ENCODE peak calls at places on chromosomes 4 and X, in ten cellular contexts. A, W, N, P, S, D, B, E, I and U are unnamed samples.

GRCh38 chrX:9459349-9459748 is 5.5 kb upstream of the TBL1X start:
- DNase-seq in A (no peak), W (no peak), N (no peak), P (peak), S (no peak), D (no peak), B (no peak), E (no peak), I (no peak), U (no peak)

GRCh38 chr4:54099959-54100606 is at the start of gene GSX2:
- DNase-seq in A (no peak), W (no peak), N (no peak), P (no peak), S (no peak), D (no peak), B (no peak), E (peak), I (no peak), U (no peak)

GRCh38 chr4:16608611-16609125 is 289.8 kb downstream of the LDB2 start:
- DNase-seq in A (no peak), W (no peak), N (no peak), P (no peak), S (no peak), D (no peak), B (no peak), E (no peak), I (no peak), U (no peak)

GRCh38 chrX:16946361-16946964 is at the start of gene REPS2:
- DNase-seq in A (peak), W (peak), N (peak), P (peak), S (peak), D (peak), B (peak), E (peak), I (peak), U (peak)

GRCh38 chr4:146340798-146341197 is 126.5 kb downstream of the REELD1 start:
- DNase-seq in A (no peak), W (no peak), N (no peak), P (no peak), S (peak), D (no peak), B (no peak), E (no peak), I (no peak), U (peak)

GRCh38 chr4:121243476-121243875 is 79.4 kb upstream of the TNIP3 start:
- DNase-seq in A (no peak), W (no peak), N (no peak), P (no peak), S (peak), D (no peak), B (no peak), E (no peak), I (no peak), U (no peak)

GRCh38 chr4:141118381-141118780 is 14.9 kb downstream of the RNF150 start:
- DNase-seq in A (no peak), W (no peak), N (no peak), P (no peak), S (no peak), D (no peak), B (no peak), E (no peak), I (no peak), U (no peak)

GRCh38 chr4:71261633-71262121 is 77.1 kb upstream of the SLC4A4 start:
- DNase-seq in A (no peak), W (no peak), N (no peak), P (no peak), S (peak), D (no peak), B (no peak), E (no peak), I (no peak), U (no peak)

GRCh38 chr4:109123952-109124351 is 178.5 kb downstream of the COL25A1 start:
- DNase-seq in A (no peak), W (no peak), N (no peak), P (no peak), S (no peak), D (no peak), B (no peak), E (no peak), I (no peak), U (no peak)

GRCh38 chrX:119512145-119512800 is 44.0 kb downstream of the SLC25A5 start:
- DNase-seq in A (peak), W (peak), N (peak), P (peak), S (peak), D (no peak), B (peak), E (peak), I (peak), U (peak)

GRCh38 chr4:111991797-111992196 is 153.5 kb upstream of the FAM241A start:
- DNase-seq in A (no peak), W (no peak), N (peak), P (no peak), S (peak), D (no peak), B (no peak), E (no peak), I (peak), U (no peak)

GRCh38 chr4:81405900-81406401 is 65.8 kb downstream of the RASGEF1B start:
- DNase-seq in A (no peak), W (peak), N (peak), P (peak), S (peak), D (no peak), B (peak), E (no peak), I (peak), U (peak)

GRCh38 chr4:1539859-1540600 is 133.8 kb upstream of the NKX1-1 start:
- DNase-seq in A (no peak), W (no peak), N (no peak), P (no peak), S (no peak), D (no peak), B (no peak), E (no peak), I (no peak), U (no peak)

GRCh38 chr4:62896721-62897120 is 1512.5 kb downstream of the TECRL start:
- DNase-seq in A (no peak), W (no peak), N (no peak), P (no peak), S (no peak), D (no peak), B (no peak), E (no peak), I (no peak), U (no peak)

GRCh38 chrX:151722241-151722846 is 6.5 kb downstream of the FATE1 start:
- DNase-seq in A (peak), W (peak), N (peak), P (peak), S (no peak), D (no peak), B (no peak), E (no peak), I (peak), U (peak)

GRCh38 chrX:65528705-65529340 is 5.8 kb downstream of the LAS1L start:
- DNase-seq in A (peak), W (peak), N (peak), P (no peak), S (peak), D (no peak), B (peak), E (peak), I (no peak), U (peak)

GRCh38 chr4:829291-829690 is 3.4 kb upstream of the CPLX1 start:
- DNase-seq in A (no peak), W (no peak), N (no peak), P (no peak), S (no peak), D (no peak), B (no peak), E (no peak), I (no peak), U (no peak)

GRCh38 chr4:125283702-125284279 is 31.0 kb upstream of the FAT4 start:
- DNase-seq in A (no peak), W (no peak), N (no peak), P (peak), S (peak), D (no peak), B (no peak), E (no peak), I (peak), U (peak)

GRCh38 chrX:40105016-40105790 is 7.4 kb upstream of the BCOR start:
- DNase-seq in A (no peak), W (peak), N (peak), P (no peak), S (no peak), D (peak), B (peak), E (peak), I (no peak), U (peak)
- TF ChIP-seq POLR2A in A (no peak), W (peak), N (no peak), P (no peak), S (no peak), D (no peak), B (no peak), E (no peak), I (no peak), U (peak)

DNA sequence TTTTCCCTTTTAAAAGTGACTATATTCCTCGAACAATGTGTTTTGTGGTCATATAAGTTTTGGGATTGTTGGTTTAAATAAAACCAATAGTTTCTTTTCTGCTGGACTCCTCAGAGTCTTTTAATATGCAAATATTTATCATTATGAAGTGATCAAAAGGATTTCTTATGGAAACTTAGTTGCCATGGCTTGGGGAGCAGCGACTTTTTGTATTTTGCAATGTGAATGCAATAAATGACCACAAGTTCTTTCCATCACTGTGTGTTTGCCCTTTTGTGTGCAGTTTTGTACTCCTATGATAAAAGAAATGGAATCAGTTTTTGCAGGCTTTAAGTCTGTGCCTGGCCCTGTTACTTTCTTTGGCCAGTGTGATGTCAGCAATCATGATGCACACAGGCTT is 68.5 kb upstream of the NUDT6 start:
- DNase-seq in A (no peak), W (no peak), N (no peak), P (no peak), S (no peak), D (no peak), B (no peak), E (no peak), I (no peak), U (no peak)
- TF ChIP-seq POLR2A in A (no peak), W (no peak), N (no peak), P (no peak), S (no peak), D (no peak), B (no peak), E (no peak), I (no peak), U (no peak)

GRCh38 chr4:139009702-139010101 is 5.9 kb upstream of the NOCT start:
- DNase-seq in A (no peak), W (no peak), N (no peak), P (no peak), S (no peak), D (no peak), B (no peak), E (no peak), I (no peak), U (no peak)

GRCh38 chr4:139007640-139008039 is 7.9 kb upstream of the NOCT start:
- DNase-seq in A (no peak), W (no peak), N (no peak), P (no peak), S (no peak), D (no peak), B (no peak), E (no peak), I (no peak), U (no peak)

GRCh38 chr4:139014391-139015268 is 951 bp upstream of the NOCT start:
- DNase-seq in A (no peak), W (no peak), N (peak), P (peak), S (peak), D (no peak), B (no peak), E (no peak), I (peak), U (peak)

GRCh38 chr4:139015269-139015947 is at the start of gene NOCT:
- DNase-seq in A (peak), W (peak), N (peak), P (peak), S (peak), D (peak), B (peak), E (peak), I (peak), U (peak)

DNA sequence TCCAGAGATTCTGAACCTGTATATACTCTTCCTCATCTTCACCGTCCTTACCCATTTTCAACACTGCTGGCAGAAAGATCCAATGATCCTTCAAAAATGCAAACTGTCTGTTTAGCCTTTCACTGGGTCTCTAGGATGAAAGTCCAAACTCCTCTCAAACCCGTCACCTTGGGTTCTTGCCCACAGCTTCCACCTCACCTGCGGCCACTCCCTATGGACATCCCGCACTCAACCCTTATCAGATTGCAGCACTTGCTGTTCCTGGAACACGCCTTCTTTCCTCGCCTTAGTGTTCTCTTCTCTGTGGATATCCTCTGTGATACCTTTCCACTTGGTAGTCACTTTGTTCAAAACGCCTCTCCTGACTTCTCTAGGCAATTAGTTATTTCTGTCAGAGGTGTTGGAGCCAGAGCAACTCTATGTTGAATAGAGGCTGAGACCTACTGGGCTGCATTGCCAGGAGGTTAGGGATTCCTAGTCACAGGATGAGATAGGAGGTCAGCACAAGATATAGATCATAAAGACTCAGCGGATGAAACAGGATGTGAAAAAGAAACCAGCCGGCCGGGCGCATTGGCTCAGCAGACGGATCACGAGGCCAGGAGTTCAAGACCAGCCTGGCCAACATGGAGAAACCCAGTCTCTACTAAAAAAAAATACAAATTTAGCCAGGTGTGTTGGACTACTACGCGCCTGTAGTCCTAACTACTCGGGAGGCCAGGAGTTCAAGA is 4.2 kb upstream of the NOCT start:
- DNase-seq in A (no peak), W (no peak), N (no peak), P (no peak), S (no peak), D (no peak), B (no peak), E (no peak), I (no peak), U (no peak)
- TF ChIP-seq POLR2A in A (no peak), W (no peak), N (no peak), P (no peak), S (no peak), D (no peak), B (no peak), E (no peak), I (no peak), U (no peak)

GRCh38 chr4:73603307-73603710 is 16.9 kb downstream of the RASSF6 start:
- DNase-seq in A (no peak), W (no peak), N (peak), P (peak), S (peak), D (no peak), B (no peak), E (no peak), I (no peak), U (no peak)
- TF ChIP-seq POLR2A in A (no peak), W (no peak), N (no peak), P (no peak), S (no peak), D (no peak), B (no peak), E (no peak), I (no peak), U (no peak)

GRCh38 chr4:6574747-6575502 is at the start of gene MAN2B2:
- DNase-seq in A (peak), W (peak), N (peak), P (peak), S (peak), D (peak), B (peak), E (peak), I (peak), U (peak)
- TF ChIP-seq POLR2A in A (no peak), W (peak), N (peak), P (peak), S (peak), D (peak), B (no peak), E (no peak), I (no peak), U (peak)